ENCODE peak calls at places on chromosome X, in seven cellular contexts. One of them, this sample, is unnamed.
A peak's percentile ranks its signal among the peaks of the same experiment; 100 is the strongest.

GRCh38 chrX:136665258-136665900 is 17.4 kb downstream of the CD40LG start:
- DNase-seq in cardiac muscle cell: no peak
- DNase-seq in lower lobe of right lung: no peak
- DNase-seq in neural progenitor cell: no peak
- DNase-seq in HCT116: no peak
- DNase-seq in Peyer's patch: no peak
- DNase-seq in IMR-90: no peak
- DNase-seq in this sample: no peak

GRCh38 chrX:108167211-108167872 is 75.8 kb downstream of the ATG4A start:
- DNase-seq in cardiac muscle cell: peak; percentile 65
- DNase-seq in lower lobe of right lung: no peak
- DNase-seq in neural progenitor cell: no peak
- DNase-seq in HCT116: peak; percentile 23
- DNase-seq in Peyer's patch: no peak
- DNase-seq in IMR-90: peak; percentile 29
- DNase-seq in this sample: no peak

GRCh38 chrX:149205937-149206336 is 299.2 kb downstream of the IDS start:
- DNase-seq in cardiac muscle cell: no peak
- DNase-seq in lower lobe of right lung: no peak
- DNase-seq in neural progenitor cell: no peak
- DNase-seq in HCT116: no peak
- DNase-seq in Peyer's patch: no peak
- DNase-seq in IMR-90: no peak
- DNase-seq in this sample: no peak

GRCh38 chrX:133580630-133581029 is 165.3 kb upstream of the GPC4 start:
- DNase-seq in cardiac muscle cell: no peak
- DNase-seq in lower lobe of right lung: no peak
- DNase-seq in neural progenitor cell: no peak
- DNase-seq in HCT116: no peak
- DNase-seq in Peyer's patch: no peak
- DNase-seq in IMR-90: no peak
- DNase-seq in this sample: no peak

GRCh38 chrX:110000854-110001701 is 1.8 kb upstream of the TMEM164 start:
- DNase-seq in cardiac muscle cell: no peak
- DNase-seq in lower lobe of right lung: no peak
- DNase-seq in neural progenitor cell: no peak
- DNase-seq in HCT116: no peak
- DNase-seq in Peyer's patch: no peak
- DNase-seq in IMR-90: no peak
- DNase-seq in this sample: no peak

GRCh38 chrX:21355831-21356230 is 18.4 kb upstream of the CNKSR2 start:
- DNase-seq in cardiac muscle cell: no peak
- DNase-seq in lower lobe of right lung: no peak
- DNase-seq in neural progenitor cell: no peak
- DNase-seq in HCT116: no peak
- DNase-seq in Peyer's patch: no peak
- DNase-seq in IMR-90: no peak
- DNase-seq in this sample: no peak

GRCh38 chrX:50903387-50904027 is 7.0 kb upstream of the BMP15 start:
- DNase-seq in cardiac muscle cell: peak; percentile 48
- DNase-seq in lower lobe of right lung: no peak
- DNase-seq in neural progenitor cell: peak; percentile 66
- DNase-seq in HCT116: peak; percentile 27
- DNase-seq in Peyer's patch: no peak
- DNase-seq in IMR-90: peak; percentile 26
- DNase-seq in this sample: no peak

GRCh38 chrX:122026665-122027064 is 979.3 kb downstream of the GLUD2 start:
- DNase-seq in cardiac muscle cell: no peak
- DNase-seq in lower lobe of right lung: no peak
- DNase-seq in neural progenitor cell: no peak
- DNase-seq in HCT116: no peak
- DNase-seq in Peyer's patch: no peak
- DNase-seq in IMR-90: no peak
- DNase-seq in this sample: no peak

GRCh38 chrX:37685452-37686347 is at the start of gene XK:
- DNase-seq in cardiac muscle cell: peak; percentile 25
- DNase-seq in lower lobe of right lung: peak; percentile 71
- DNase-seq in neural progenitor cell: peak; percentile 68
- DNase-seq in HCT116: peak; percentile 71
- DNase-seq in Peyer's patch: peak; percentile 25
- DNase-seq in IMR-90: no peak
- DNase-seq in this sample: no peak

GRCh38 chrX:28649541-28649940 is 62.3 kb downstream of the IL1RAPL1 start:
- DNase-seq in cardiac muscle cell: no peak
- DNase-seq in lower lobe of right lung: no peak
- DNase-seq in neural progenitor cell: no peak
- DNase-seq in HCT116: no peak
- DNase-seq in Peyer's patch: no peak
- DNase-seq in IMR-90: peak; percentile 30
- DNase-seq in this sample: no peak

GRCh38 chrX:68989865-68990606 is 161.2 kb downstream of the EFNB1 start:
- DNase-seq in cardiac muscle cell: peak; percentile 92
- DNase-seq in lower lobe of right lung: no peak
- DNase-seq in neural progenitor cell: peak; percentile 79
- DNase-seq in HCT116: no peak
- DNase-seq in Peyer's patch: no peak
- DNase-seq in IMR-90: peak; percentile 82
- DNase-seq in this sample: no peak

GRCh38 chrX:119236599-119237525 is 777 bp downstream of the PGRMC1 start:
- DNase-seq in cardiac muscle cell: peak; percentile 46
- DNase-seq in lower lobe of right lung: peak; percentile 45
- DNase-seq in neural progenitor cell: peak; percentile 56
- DNase-seq in HCT116: no peak
- DNase-seq in Peyer's patch: peak; percentile 16
- DNase-seq in IMR-90: peak; percentile 74
- DNase-seq in this sample: no peak

GRCh38 chrX:95332530-95332929 is 1352.1 kb upstream of the DIAPH2 start:
- DNase-seq in cardiac muscle cell: no peak
- DNase-seq in lower lobe of right lung: no peak
- DNase-seq in neural progenitor cell: peak; percentile 21
- DNase-seq in HCT116: no peak
- DNase-seq in Peyer's patch: no peak
- DNase-seq in IMR-90: no peak
- DNase-seq in this sample: no peak

GRCh38 chrX:17584248-17584681 is 153.0 kb upstream of the SCML1 start:
- DNase-seq in cardiac muscle cell: peak; percentile 32
- DNase-seq in lower lobe of right lung: no peak
- DNase-seq in neural progenitor cell: no peak
- DNase-seq in HCT116: no peak
- DNase-seq in Peyer's patch: no peak
- DNase-seq in IMR-90: peak; percentile 60
- DNase-seq in this sample: no peak

GRCh38 chrX:135389717-135390116 is 32.0 kb upstream of the SMIM10L2A start:
- DNase-seq in cardiac muscle cell: no peak
- DNase-seq in lower lobe of right lung: no peak
- DNase-seq in neural progenitor cell: no peak
- DNase-seq in HCT116: peak; percentile 75
- DNase-seq in Peyer's patch: no peak
- DNase-seq in IMR-90: no peak
- DNase-seq in this sample: no peak

GRCh38 chrX:155334486-155335316 is at the start of gene CLIC2:
- DNase-seq in cardiac muscle cell: peak; percentile 78
- DNase-seq in lower lobe of right lung: peak; percentile 43
- DNase-seq in neural progenitor cell: no peak
- DNase-seq in HCT116: no peak
- DNase-seq in Peyer's patch: peak; percentile 17
- DNase-seq in IMR-90: peak; percentile 79
- DNase-seq in this sample: no peak

GRCh38 chrX:23788521-23788920 is 5.5 kb downstream of the SAT1 start:
- DNase-seq in cardiac muscle cell: no peak
- DNase-seq in lower lobe of right lung: no peak
- DNase-seq in neural progenitor cell: no peak
- DNase-seq in HCT116: no peak
- DNase-seq in Peyer's patch: no peak
- DNase-seq in IMR-90: no peak
- DNase-seq in this sample: no peak

GRCh38 chrX:67353651-67354370 is 190.0 kb upstream of the AR start:
- DNase-seq in cardiac muscle cell: no peak
- DNase-seq in lower lobe of right lung: no peak
- DNase-seq in neural progenitor cell: no peak
- DNase-seq in HCT116: no peak
- DNase-seq in Peyer's patch: no peak
- DNase-seq in IMR-90: no peak
- DNase-seq in this sample: no peak

GRCh38 chrX:57083143-57083542 is 38.2 kb downstream of the SPIN2B start:
- DNase-seq in cardiac muscle cell: no peak
- DNase-seq in lower lobe of right lung: no peak
- DNase-seq in neural progenitor cell: no peak
- DNase-seq in HCT116: no peak
- DNase-seq in Peyer's patch: no peak
- DNase-seq in IMR-90: no peak
- DNase-seq in this sample: no peak

GRCh38 chrX:109632906-109633504 is 8.0 kb upstream of the KCNE5 start:
- DNase-seq in cardiac muscle cell: peak; percentile 51
- DNase-seq in lower lobe of right lung: no peak
- DNase-seq in neural progenitor cell: peak; percentile 36
- DNase-seq in HCT116: no peak
- DNase-seq in Peyer's patch: no peak
- DNase-seq in IMR-90: peak; percentile 26
- DNase-seq in this sample: no peak

GRCh38 chrX:36431819-36432218 is 512.3 kb downstream of the CFAP47 start:
- DNase-seq in cardiac muscle cell: peak; percentile 32
- DNase-seq in lower lobe of right lung: no peak
- DNase-seq in neural progenitor cell: no peak
- DNase-seq in HCT116: no peak
- DNase-seq in Peyer's patch: no peak
- DNase-seq in IMR-90: peak; percentile 89
- DNase-seq in this sample: no peak

GRCh38 chrX:147351644-147352043 is 537.1 kb upstream of the CXorf51A start:
- DNase-seq in cardiac muscle cell: no peak
- DNase-seq in lower lobe of right lung: no peak
- DNase-seq in neural progenitor cell: no peak
- DNase-seq in HCT116: no peak
- DNase-seq in Peyer's patch: no peak
- DNase-seq in IMR-90: no peak
- DNase-seq in this sample: no peak

GRCh38 chrX:8748855-8749254 is 16.9 kb upstream of the ANOS1 start:
- DNase-seq in cardiac muscle cell: peak; percentile 44
- DNase-seq in lower lobe of right lung: no peak
- DNase-seq in neural progenitor cell: peak; percentile 43
- DNase-seq in HCT116: no peak
- DNase-seq in Peyer's patch: no peak
- DNase-seq in IMR-90: peak; percentile 43
- DNase-seq in this sample: no peak

GRCh38 chrX:153775293-153775595 is 5.6 kb upstream of the SRPK3 start:
- DNase-seq in cardiac muscle cell: no peak
- DNase-seq in lower lobe of right lung: peak; percentile 15
- DNase-seq in neural progenitor cell: no peak
- DNase-seq in HCT116: no peak
- DNase-seq in Peyer's patch: no peak
- DNase-seq in IMR-90: no peak
- DNase-seq in this sample: no peak

GRCh38 chrX:130103605-130104004 is 6.7 kb downstream of the ELF4 start:
- DNase-seq in cardiac muscle cell: no peak
- DNase-seq in lower lobe of right lung: no peak
- DNase-seq in neural progenitor cell: peak; percentile 70
- DNase-seq in HCT116: no peak
- DNase-seq in Peyer's patch: no peak
- DNase-seq in IMR-90: no peak
- DNase-seq in this sample: no peak
- H3K4me1 ChIP-seq in cardiac muscle cell: no peaks in the 10 kb centered on the region
- H3K4me1 ChIP-seq in lower lobe of right lung: peaks cover 32% of the 10 kb centered on the region
- H3K4me1 ChIP-seq in neural progenitor cell: peaks cover 5% of the 10 kb centered on the region
- H3K4me1 ChIP-seq in HCT116: no peaks in the 10 kb centered on the region
- H3K4me1 ChIP-seq in Peyer's patch: no peaks in the 10 kb centered on the region
- H3K4me1 ChIP-seq in IMR-90: peaks cover 14% of the 10 kb centered on the region
- H3K4me1 ChIP-seq in this sample: peaks cover 74% of the 10 kb centered on the region

GRCh38 chrX:152480269-152481212 is 29.4 kb upstream of the GABRA3 start:
- DNase-seq in cardiac muscle cell: no peak
- DNase-seq in lower lobe of right lung: no peak
- DNase-seq in neural progenitor cell: no peak
- DNase-seq in HCT116: no peak
- DNase-seq in Peyer's patch: no peak
- DNase-seq in IMR-90: no peak
- DNase-seq in this sample: no peak
- TF ChIP-seq CTCF in cardiac muscle cell: no peak
- TF ChIP-seq CTCF in lower lobe of right lung: no peak
- TF ChIP-seq CTCF in neural progenitor cell: no peak
- TF ChIP-seq CTCF in HCT116: no peak
- TF ChIP-seq CTCF in Peyer's patch: no peak
- TF ChIP-seq CTCF in IMR-90: no peak
- TF ChIP-seq CTCF in this sample: no peak

GRCh38 chrX:916235-916609 is 285.6 kb downstream of the SHOX start:
- DNase-seq in cardiac muscle cell: no peak
- DNase-seq in lower lobe of right lung: no peak
- DNase-seq in neural progenitor cell: no peak
- DNase-seq in HCT116: no peak
- DNase-seq in Peyer's patch: no peak
- DNase-seq in IMR-90: no peak
- DNase-seq in this sample: no peak

GRCh38 chrX:915427-916234 is 285.0 kb downstream of the SHOX start:
- DNase-seq in cardiac muscle cell: no peak
- DNase-seq in lower lobe of right lung: no peak
- DNase-seq in neural progenitor cell: no peak
- DNase-seq in HCT116: no peak
- DNase-seq in Peyer's patch: no peak
- DNase-seq in IMR-90: no peak
- DNase-seq in this sample: no peak

GRCh38 chrX:925652-926061 is 286.8 kb downstream of the CRLF2 start:
- DNase-seq in cardiac muscle cell: no peak
- DNase-seq in lower lobe of right lung: no peak
- DNase-seq in neural progenitor cell: no peak
- DNase-seq in HCT116: no peak
- DNase-seq in Peyer's patch: no peak
- DNase-seq in IMR-90: no peak
- DNase-seq in this sample: no peak

GRCh38 chrX:925094-925493 is 287.4 kb downstream of the CRLF2 start:
- DNase-seq in cardiac muscle cell: no peak
- DNase-seq in lower lobe of right lung: no peak
- DNase-seq in neural progenitor cell: no peak
- DNase-seq in HCT116: no peak
- DNase-seq in Peyer's patch: no peak
- DNase-seq in IMR-90: no peak
- DNase-seq in this sample: no peak

DNA sequence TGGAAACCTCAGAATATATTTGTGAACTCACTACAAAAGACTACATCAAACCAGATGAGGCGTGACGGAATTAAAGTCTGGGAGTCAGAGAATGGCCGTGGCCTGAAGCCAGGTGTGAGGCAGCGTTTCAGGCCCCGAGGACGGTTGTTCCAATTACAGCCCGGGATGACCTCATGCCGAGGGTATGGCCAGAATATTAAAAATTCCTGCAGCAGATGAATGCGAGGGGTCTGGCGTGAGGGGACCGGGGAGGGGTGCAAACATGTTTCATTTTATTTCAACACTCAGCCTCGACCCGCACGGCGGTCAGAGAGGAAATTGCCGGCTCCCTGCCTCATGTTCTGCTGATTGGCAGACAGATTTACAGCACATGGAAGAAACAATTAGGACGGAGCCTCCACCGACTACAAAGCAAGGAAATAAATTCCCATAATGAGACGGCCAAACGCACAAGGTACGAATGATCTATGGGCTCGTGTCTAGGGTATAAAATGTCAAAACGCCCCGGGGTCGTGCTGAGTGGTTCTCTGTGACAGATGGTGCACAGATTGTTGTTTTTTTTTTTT is 289.7 kb downstream of the SHOX start:
- DNase-seq in cardiac muscle cell: no peak
- DNase-seq in lower lobe of right lung: no peak
- DNase-seq in neural progenitor cell: no peak
- DNase-seq in HCT116: no peak
- DNase-seq in Peyer's patch: no peak
- DNase-seq in IMR-90: no peak
- DNase-seq in this sample: no peak
- H3K4me1 ChIP-seq in cardiac muscle cell: no peaks in the 10 kb centered on the region
- H3K4me1 ChIP-seq in lower lobe of right lung: no peaks in the 10 kb centered on the region
- H3K4me1 ChIP-seq in neural progenitor cell: no peaks in the 10 kb centered on the region
- H3K4me1 ChIP-seq in HCT116: no peaks in the 10 kb centered on the region
- H3K4me1 ChIP-seq in Peyer's patch: no peaks in the 10 kb centered on the region
- H3K4me1 ChIP-seq in IMR-90: no peaks in the 10 kb centered on the region
- H3K4me1 ChIP-seq in this sample: no peaks in the 10 kb centered on the region

GRCh38 chrX:15737957-15738685 is at the start of gene CA5B:
- DNase-seq in cardiac muscle cell: peak; percentile 92
- DNase-seq in lower lobe of right lung: peak; percentile 94
- DNase-seq in neural progenitor cell: peak; percentile 98
- DNase-seq in HCT116: peak; percentile 68
- DNase-seq in Peyer's patch: peak; percentile 99
- DNase-seq in IMR-90: peak; percentile 57
- DNase-seq in this sample: peak; percentile 83
- TF ChIP-seq CTCF in cardiac muscle cell: no peak
- TF ChIP-seq CTCF in lower lobe of right lung: no peak
- TF ChIP-seq CTCF in neural progenitor cell: peak; percentile 20
- TF ChIP-seq CTCF in HCT116: no peak
- TF ChIP-seq CTCF in Peyer's patch: no peak
- TF ChIP-seq CTCF in IMR-90: no peak
- TF ChIP-seq CTCF in this sample: no peak

This sample was measured in esophagus squamous epithelium.